ENCODE peak calls at places on chromosomes 12 and 14, in ten cellular contexts. One of them, this sample, is unnamed.

GRCh38 chr12:132160016-132160415 is 15.8 kb downstream of the NOC4L start:
- DNase-seq in MCF 10A: no peak
- DNase-seq in NCI-H1436: no peak
- DNase-seq in naive B cell: no peak
- DNase-seq in BE2C: no peak
- DNase-seq in naive thymus-derived CD8-positive, alpha-beta T cell: no peak
- DNase-seq in AML-193: no peak
- DNase-seq in posterior cingulate gyrus: no peak
- DNase-seq in fibroblast of the aortic adventitia: no peak
- DNase-seq in NCI-H510A treated with DMSO at 0.1 percent for 48 hours: no peak
- DNase-seq in this sample: no peak

GRCh38 chr12:112686373-112686772 is 105.2 kb upstream of the RPH3A start:
- DNase-seq in AML-193: no peak
- DNase-seq in fibroblast of the aortic adventitia: peak
- DNase-seq in naive B cell: no peak
- DNase-seq in posterior cingulate gyrus: peak
- DNase-seq in BE2C: peak
- DNase-seq in MCF 10A: peak
- DNase-seq in NCI-H510A treated with DMSO at 0.1 percent for 48 hours: no peak
- DNase-seq in NCI-H1436: no peak
- DNase-seq in naive thymus-derived CD8-positive, alpha-beta T cell: no peak
- DNase-seq in this sample: no peak

GRCh38 chr12:15772405-15773018 is 16.7 kb downstream of the EPS8 start:
- DNase-seq in posterior cingulate gyrus: no peak
- DNase-seq in NCI-H1436: no peak
- DNase-seq in AML-193: peak
- DNase-seq in naive B cell: no peak
- DNase-seq in NCI-H510A treated with DMSO at 0.1 percent for 48 hours: peak
- DNase-seq in MCF 10A: peak
- DNase-seq in naive thymus-derived CD8-positive, alpha-beta T cell: no peak
- DNase-seq in fibroblast of the aortic adventitia: peak
- DNase-seq in BE2C: no peak
- DNase-seq in this sample: no peak

GRCh38 chr14:64682173-64682710 is 22.0 kb upstream of the PLEKHG3 start:
- DNase-seq in AML-193: no peak
- DNase-seq in NCI-H510A treated with DMSO at 0.1 percent for 48 hours: no peak
- DNase-seq in naive thymus-derived CD8-positive, alpha-beta T cell: no peak
- DNase-seq in BE2C: no peak
- DNase-seq in fibroblast of the aortic adventitia: peak
- DNase-seq in naive B cell: no peak
- DNase-seq in MCF 10A: peak
- DNase-seq in NCI-H1436: no peak
- DNase-seq in posterior cingulate gyrus: peak
- DNase-seq in this sample: peak

GRCh38 chr12:91222746-91223145 is 40.1 kb upstream of the DCN start:
- DNase-seq in fibroblast of the aortic adventitia: peak
- DNase-seq in MCF 10A: peak
- DNase-seq in BE2C: no peak
- DNase-seq in naive thymus-derived CD8-positive, alpha-beta T cell: no peak
- DNase-seq in NCI-H1436: no peak
- DNase-seq in AML-193: no peak
- DNase-seq in NCI-H510A treated with DMSO at 0.1 percent for 48 hours: no peak
- DNase-seq in naive B cell: no peak
- DNase-seq in posterior cingulate gyrus: no peak
- DNase-seq in this sample: no peak

GRCh38 chr14:91009501-91010152 is 50.8 kb downstream of the RPS6KA5 start:
- DNase-seq in NCI-H510A treated with DMSO at 0.1 percent for 48 hours: no peak
- DNase-seq in BE2C: no peak
- DNase-seq in AML-193: peak
- DNase-seq in naive thymus-derived CD8-positive, alpha-beta T cell: no peak
- DNase-seq in fibroblast of the aortic adventitia: peak
- DNase-seq in MCF 10A: no peak
- DNase-seq in NCI-H1436: no peak
- DNase-seq in naive B cell: peak
- DNase-seq in posterior cingulate gyrus: no peak
- DNase-seq in this sample: no peak

GRCh38 chr12:56699020-56699661 is 11.1 kb upstream of the PTGES3 start:
- DNase-seq in AML-193: peak
- DNase-seq in NCI-H1436: no peak
- DNase-seq in naive B cell: no peak
- DNase-seq in MCF 10A: no peak
- DNase-seq in posterior cingulate gyrus: no peak
- DNase-seq in naive thymus-derived CD8-positive, alpha-beta T cell: no peak
- DNase-seq in BE2C: no peak
- DNase-seq in NCI-H510A treated with DMSO at 0.1 percent for 48 hours: no peak
- DNase-seq in fibroblast of the aortic adventitia: no peak
- DNase-seq in this sample: no peak

GRCh38 chr12:123474493-123475255 is 16.7 kb downstream of the SNRNP35 start:
- DNase-seq in NCI-H510A treated with DMSO at 0.1 percent for 48 hours: peak
- DNase-seq in fibroblast of the aortic adventitia: no peak
- DNase-seq in posterior cingulate gyrus: no peak
- DNase-seq in naive thymus-derived CD8-positive, alpha-beta T cell: no peak
- DNase-seq in NCI-H1436: no peak
- DNase-seq in naive B cell: no peak
- DNase-seq in BE2C: no peak
- DNase-seq in MCF 10A: no peak
- DNase-seq in AML-193: no peak
- DNase-seq in this sample: no peak

GRCh38 chr14:104602315-104602932 is 2.1 kb downstream of the TMEM179 start:
- DNase-seq in posterior cingulate gyrus: no peak
- DNase-seq in naive B cell: no peak
- DNase-seq in NCI-H1436: no peak
- DNase-seq in AML-193: no peak
- DNase-seq in BE2C: no peak
- DNase-seq in MCF 10A: no peak
- DNase-seq in fibroblast of the aortic adventitia: no peak
- DNase-seq in naive thymus-derived CD8-positive, alpha-beta T cell: no peak
- DNase-seq in NCI-H510A treated with DMSO at 0.1 percent for 48 hours: no peak
- DNase-seq in this sample: no peak

GRCh38 chr14:22802860-22803562 is 12.2 kb downstream of the SLC7A7 start:
- DNase-seq in naive B cell: peak
- DNase-seq in NCI-H510A treated with DMSO at 0.1 percent for 48 hours: no peak
- DNase-seq in AML-193: no peak
- DNase-seq in BE2C: no peak
- DNase-seq in posterior cingulate gyrus: no peak
- DNase-seq in naive thymus-derived CD8-positive, alpha-beta T cell: no peak
- DNase-seq in MCF 10A: no peak
- DNase-seq in NCI-H1436: no peak
- DNase-seq in fibroblast of the aortic adventitia: no peak
- DNase-seq in this sample: no peak

GRCh38 chr12:6199531-6200265 is 502 bp upstream of the CD9 start:
- DNase-seq in naive thymus-derived CD8-positive, alpha-beta T cell: no peak
- DNase-seq in fibroblast of the aortic adventitia: peak
- DNase-seq in MCF 10A: no peak
- DNase-seq in BE2C: no peak
- DNase-seq in posterior cingulate gyrus: no peak
- DNase-seq in NCI-H510A treated with DMSO at 0.1 percent for 48 hours: no peak
- DNase-seq in naive B cell: peak
- DNase-seq in NCI-H1436: no peak
- DNase-seq in AML-193: no peak
- DNase-seq in this sample: no peak

GRCh38 chr12:12590961-12591360 is 20.7 kb upstream of the CREBL2 start:
- DNase-seq in posterior cingulate gyrus: no peak
- DNase-seq in fibroblast of the aortic adventitia: no peak
- DNase-seq in MCF 10A: peak
- DNase-seq in NCI-H510A treated with DMSO at 0.1 percent for 48 hours: no peak
- DNase-seq in NCI-H1436: no peak
- DNase-seq in naive B cell: no peak
- DNase-seq in BE2C: no peak
- DNase-seq in AML-193: no peak
- DNase-seq in naive thymus-derived CD8-positive, alpha-beta T cell: no peak
- DNase-seq in this sample: no peak

GRCh38 chr12:87779858-87780498 is 249.2 kb downstream of the C12orf50 start:
- DNase-seq in MCF 10A: peak
- DNase-seq in NCI-H1436: no peak
- DNase-seq in posterior cingulate gyrus: no peak
- DNase-seq in NCI-H510A treated with DMSO at 0.1 percent for 48 hours: no peak
- DNase-seq in fibroblast of the aortic adventitia: no peak
- DNase-seq in naive thymus-derived CD8-positive, alpha-beta T cell: no peak
- DNase-seq in naive B cell: no peak
- DNase-seq in BE2C: no peak
- DNase-seq in AML-193: no peak
- DNase-seq in this sample: no peak

GRCh38 chr14:54251356-54251755 is 145.5 kb upstream of the CDKN3 start:
- DNase-seq in fibroblast of the aortic adventitia: peak
- DNase-seq in BE2C: no peak
- DNase-seq in AML-193: no peak
- DNase-seq in MCF 10A: no peak
- DNase-seq in naive B cell: no peak
- DNase-seq in naive thymus-derived CD8-positive, alpha-beta T cell: no peak
- DNase-seq in NCI-H510A treated with DMSO at 0.1 percent for 48 hours: no peak
- DNase-seq in posterior cingulate gyrus: no peak
- DNase-seq in NCI-H1436: no peak
- DNase-seq in this sample: no peak

This sample was measured in nucleus accumbens.